ENCODE peak calls at places on chromosomes 11 and 22, in four cellular contexts. M is H9, U is IMR-90, C is neuronal stem cell. B is an unnamed sample.

GRCh38 chr11:10376061-10376460 is 71.2 kb downstream of the ADM start:
- DNase-seq in M (no peak), U (no peak), C (no peak), B (no peak)

GRCh38 chr11:2741377-2742131 is 41.8 kb upstream of the KCNQ1OT1 start:
- DNase-seq in M (no peak), U (peak), C (no peak), B (peak)

GRCh38 chr22:22818861-22819855 is 68.5 kb upstream of the IGLL5 start:
- DNase-seq in M (no peak), U (no peak), C (no peak), B (no peak)

GRCh38 chr22:22043296-22044078 is 60.9 kb upstream of the TOP3B start:
- DNase-seq in M (no peak), U (no peak), C (no peak), B (no peak)

GRCh38 chr11:19352736-19353110 is 112.0 kb upstream of the E2F8 start:
- DNase-seq in M (no peak), U (no peak), C (no peak), B (no peak)

GRCh38 chr22:29112680-29113079 is 39.8 kb downstream of the KREMEN1 start:
- DNase-seq in M (no peak), U (peak), C (no peak), B (no peak)

GRCh38 chr22:36110306-36110791 is 50.2 kb downstream of the APOL3 start:
- DNase-seq in M (no peak), U (no peak), C (no peak), B (peak)

GRCh38 chr22:39724857-39725256 is 154.3 kb downstream of the CACNA1I start:
- DNase-seq in M (no peak), U (no peak), C (no peak), B (no peak)

GRCh38 chr11:119759324-119759723 is 30.3 kb upstream of the NECTIN1 start:
- DNase-seq in M (no peak), U (peak), C (no peak), B (peak)

GRCh38 chr11:1119282-1120146 is 38.2 kb upstream of the MUC5AC start:
- DNase-seq in M (peak), U (no peak), C (no peak), B (no peak)

GRCh38 chr22:36445158-36445668 is 36.2 kb downstream of the TXN2 start:
- DNase-seq in M (no peak), U (peak), C (no peak), B (no peak)

GRCh38 chr11:133388260-133388659 is 144.0 kb downstream of the OPCML start:
- DNase-seq in M (no peak), U (no peak), C (no peak), B (no peak)

GRCh38 chr11:10460611-10461275 is 5.7 kb downstream of the AMPD3 start:
- DNase-seq in M (peak), U (no peak), C (no peak), B (no peak)

GRCh38 chr11:58940028-58940427 is 740 bp downstream of the GLYATL1 start:
- DNase-seq in M (no peak), U (no peak), C (no peak), B (no peak)

GRCh38 chr11:8106679-8107078 is 25.7 kb downstream of the TUB start:
- DNase-seq in M (no peak), U (no peak), C (no peak), B (no peak)

GRCh38 chr11:120336641-120337132 is 474 bp downstream of the ARHGEF12 start:
- DNase-seq in M (no peak), U (peak), C (no peak), B (peak)

GRCh38 chr11:16179668-16180067 is 176.7 kb downstream of the SOX6 start:
- DNase-seq in M (no peak), U (peak), C (no peak), B (no peak)

GRCh38 chr11:68956547-68957254 is 24.1 kb downstream of the MRGPRD start:
- DNase-seq in M (no peak), U (no peak), C (no peak), B (no peak)

GRCh38 chr11:134008593-134008992 is 51.8 kb upstream of the IGSF9B start:
- DNase-seq in M (no peak), U (no peak), C (no peak), B (peak)

GRCh38 chr22:47878460-47878859 is 1116.0 kb downstream of the TBC1D22A start:
- DNase-seq in M (no peak), U (no peak), C (no peak), B (no peak)

GRCh38 chr11:26507229-26507628 is 64.8 kb downstream of the MUC15 start:
- DNase-seq in M (no peak), U (no peak), C (no peak), B (no peak)

GRCh38 chr11:66047541-66048365 is 1.2 kb downstream of the GAL3ST3 start:
- DNase-seq in M (no peak), U (no peak), C (no peak), B (no peak)

GRCh38 chr22:45917146-45917545 is 59.8 kb downstream of the WNT7B start:
- DNase-seq in M (no peak), U (no peak), C (no peak), B (no peak)

GRCh38 chr22:17706451-17706900 is 67.8 kb downstream of the BID start:
- DNase-seq in M (peak), U (peak), C (no peak), B (peak)

GRCh38 chr11:77082838-77083552 is 16.2 kb downstream of the CAPN5 start:
- DNase-seq in M (no peak), U (peak), C (no peak), B (peak)

GRCh38 chr22:36938028-36938425 is 24.6 kb downstream of the CSF2RB start:
- DNase-seq in M (no peak), U (no peak), C (no peak), B (no peak)

GRCh38 chr11:66443602-66444001 is 5.0 kb upstream of the MRPL11 start:
- DNase-seq in M (no peak), U (peak), C (no peak), B (no peak)

GRCh38 chr11:74070713-74071506 is 62.0 kb upstream of the UCP3 start:
- DNase-seq in M (no peak), U (no peak), C (no peak), B (no peak)

GRCh38 chr11:111730871-111731591 is 35.2 kb downstream of the PPP2R1B start:
- DNase-seq in M (no peak), U (no peak), C (no peak), B (no peak)

GRCh38 chr22:29369460-29369859 is 18.9 kb downstream of the AP1B1 start:
- DNase-seq in M (peak), U (peak), C (peak), B (peak)

GRCh38 chr11:3160252-3161031 is 4.7 kb downstream of the OSBPL5 start:
- DNase-seq in M (peak), U (peak), C (peak), B (peak)

GRCh38 chr11:64762277-64762915 is 2.6 kb upstream of the PYGM start:
- DNase-seq in M (peak), U (no peak), C (no peak), B (no peak)

GRCh38 chr11:120316880-120317688 is 8.0 kb upstream of the TLCD5 start:
- DNase-seq in M (peak), U (peak), C (no peak), B (peak)

GRCh38 chr11:71542856-71543743 is 5.1 kb upstream of the KRTAP5-9 start:
- DNase-seq in M (no peak), U (no peak), C (no peak), B (no peak)

GRCh38 chr11:66685276-66686099 is 7.8 kb upstream of the RBM4B start:
- DNase-seq in M (no peak), U (no peak), C (no peak), B (no peak)

DNA sequence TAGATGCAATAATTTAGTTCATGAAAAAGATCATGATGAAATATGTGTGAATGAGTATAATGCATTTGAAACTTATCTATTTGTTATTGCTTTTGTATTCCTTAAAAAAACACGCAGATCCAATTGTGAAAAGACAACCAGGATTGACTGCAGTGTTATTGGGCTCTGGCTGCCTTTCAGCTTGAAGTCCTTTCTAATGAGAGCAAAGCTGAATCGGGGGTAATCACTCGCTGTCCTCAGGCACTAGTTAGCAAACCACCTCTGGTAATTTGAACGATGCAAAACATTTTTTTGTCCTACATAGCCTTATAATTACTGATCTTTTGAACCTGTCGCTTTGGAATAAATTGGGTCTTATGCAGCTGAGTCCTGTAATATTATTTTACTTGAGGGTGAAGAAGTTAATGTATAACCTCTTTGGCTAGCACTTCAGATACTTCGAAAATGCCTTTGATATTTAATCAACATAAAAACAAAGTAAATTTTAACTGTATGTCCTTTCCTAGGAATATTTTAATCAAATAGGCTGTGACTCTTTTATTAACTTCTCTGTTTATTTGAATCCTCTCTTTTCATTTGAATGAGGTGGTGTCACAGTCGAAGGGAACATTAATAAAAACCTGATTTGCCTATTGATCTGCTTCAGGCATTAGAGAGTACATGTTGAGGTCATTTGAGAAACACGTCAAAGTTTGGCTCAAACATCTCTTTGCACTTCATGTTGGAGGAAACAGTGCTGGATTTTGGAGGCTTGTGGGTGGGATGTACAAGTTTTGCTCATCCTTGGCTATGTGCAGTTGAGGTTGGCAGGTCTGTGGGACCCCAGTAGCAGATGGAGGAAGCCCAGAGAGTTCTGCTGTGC is 143.4 kb downstream of the NCAM1 start:
- DNase-seq in M (no peak), U (no peak), C (no peak), B (no peak)
- H2AK5ac ChIP-seq in M (no peak), U (no peak), C (no peak), B (no peak)

GRCh38 chr11:36817336-36817965 is 219.4 kb upstream of the RAG2 start:
- DNase-seq in M (no peak), U (no peak), C (no peak), B (peak)
- H3K4me2 ChIP-seq in M (no peak), U (no peak), C (no peak), B (no peak)

GRCh38 chr11:9264381-9265210 is 554 bp downstream of the DENND5A start:
- DNase-seq in M (peak), U (peak), C (peak), B (peak)
- H2BK15ac ChIP-seq in M (no peak), U (peak), C (no peak), B (no peak)

DNA sequence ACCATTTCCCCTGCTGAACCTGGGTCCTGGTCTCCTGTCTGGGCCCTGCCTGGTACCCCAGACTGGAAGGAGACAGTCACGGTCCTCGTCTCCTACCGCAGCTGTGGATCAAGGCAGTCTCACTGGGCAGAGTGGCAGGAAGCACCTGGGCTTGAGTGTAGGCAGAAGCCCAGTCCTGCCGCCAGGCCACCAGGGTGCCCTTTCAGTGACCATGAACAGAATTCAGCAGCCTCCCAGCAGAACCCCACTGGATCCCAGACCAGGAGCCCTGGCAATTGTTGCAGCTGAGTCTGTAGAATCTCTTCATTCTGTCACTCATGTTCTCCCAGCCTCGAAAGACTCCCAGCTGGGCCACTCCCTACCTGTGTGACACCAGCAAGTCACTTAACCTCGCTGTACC is 25.5 kb upstream of the CREB3L1 start:
- DNase-seq in M (peak), U (no peak), C (no peak), B (no peak)
- H2AK5ac ChIP-seq in M (no peak), U (peak), C (no peak), B (no peak)

DNA sequence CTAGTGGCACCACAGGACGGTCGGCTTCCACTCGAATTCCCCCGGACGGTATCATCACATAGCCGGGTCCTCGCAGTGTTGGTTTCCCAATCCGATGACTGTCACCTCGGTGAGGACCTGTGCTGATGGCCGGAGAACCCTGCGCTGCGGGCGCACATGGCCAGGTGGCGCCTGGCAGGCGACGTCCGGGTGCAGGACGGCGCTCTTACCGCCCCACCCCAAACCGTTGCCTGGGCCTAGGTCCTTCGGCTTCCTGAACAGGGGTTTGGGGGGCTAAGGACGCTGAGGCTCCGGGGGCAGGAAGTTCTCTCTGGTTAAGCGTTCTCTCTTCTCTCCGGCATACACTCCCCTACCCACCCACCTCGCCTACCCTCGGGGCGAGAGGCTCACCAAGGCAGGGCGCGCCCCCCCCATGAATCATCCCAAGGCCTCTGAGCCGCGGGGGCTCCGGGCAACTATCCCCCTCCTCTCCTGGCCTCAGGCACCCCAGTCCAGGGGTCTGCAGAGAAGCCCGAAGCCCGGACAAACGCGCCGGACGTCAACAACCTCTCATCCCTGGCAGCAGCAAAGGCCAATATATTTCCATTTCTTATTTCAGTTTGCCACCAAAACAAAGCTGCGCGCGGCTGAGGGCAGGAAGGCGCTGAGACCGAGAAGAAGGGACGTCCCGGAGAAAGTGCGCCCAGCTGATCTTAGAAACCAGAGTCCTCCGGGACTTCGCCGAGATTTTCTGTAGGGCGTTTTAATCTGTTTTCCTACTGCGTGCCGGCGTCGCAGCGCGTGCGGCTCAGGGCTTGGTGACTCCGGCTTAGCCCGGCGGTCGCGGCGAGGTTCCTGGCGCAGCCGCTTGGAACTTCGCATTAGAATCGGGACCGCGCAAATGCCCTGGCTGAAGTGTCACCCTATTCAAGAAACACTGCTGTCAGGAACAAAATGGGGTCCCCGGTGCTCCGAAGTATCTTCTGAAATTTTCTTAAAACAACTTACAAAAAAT is 5.6 kb downstream of the ALX4 start:
- DNase-seq in M (peak), U (no peak), C (no peak), B (peak)
- H3K4me2 ChIP-seq in M (peak), U (peak), C (no peak), B (peak)

GRCh38 chr11:61897387-61898246 is 6.3 kb upstream of the FADS3 start:
- DNase-seq in M (peak), U (peak), C (peak), B (peak)

GRCh38 chr11:61896665-61897386 is 5.5 kb upstream of the FADS3 start:
- DNase-seq in M (no peak), U (no peak), C (no peak), B (no peak)

GRCh38 chr11:61895718-61896059 is 4.3 kb upstream of the FADS3 start:
- DNase-seq in M (no peak), U (no peak), C (no peak), B (no peak)

GRCh38 chr11:61893981-61894380 is 2.6 kb upstream of the FADS3 start:
- DNase-seq in M (no peak), U (peak), C (no peak), B (no peak)

DNA sequence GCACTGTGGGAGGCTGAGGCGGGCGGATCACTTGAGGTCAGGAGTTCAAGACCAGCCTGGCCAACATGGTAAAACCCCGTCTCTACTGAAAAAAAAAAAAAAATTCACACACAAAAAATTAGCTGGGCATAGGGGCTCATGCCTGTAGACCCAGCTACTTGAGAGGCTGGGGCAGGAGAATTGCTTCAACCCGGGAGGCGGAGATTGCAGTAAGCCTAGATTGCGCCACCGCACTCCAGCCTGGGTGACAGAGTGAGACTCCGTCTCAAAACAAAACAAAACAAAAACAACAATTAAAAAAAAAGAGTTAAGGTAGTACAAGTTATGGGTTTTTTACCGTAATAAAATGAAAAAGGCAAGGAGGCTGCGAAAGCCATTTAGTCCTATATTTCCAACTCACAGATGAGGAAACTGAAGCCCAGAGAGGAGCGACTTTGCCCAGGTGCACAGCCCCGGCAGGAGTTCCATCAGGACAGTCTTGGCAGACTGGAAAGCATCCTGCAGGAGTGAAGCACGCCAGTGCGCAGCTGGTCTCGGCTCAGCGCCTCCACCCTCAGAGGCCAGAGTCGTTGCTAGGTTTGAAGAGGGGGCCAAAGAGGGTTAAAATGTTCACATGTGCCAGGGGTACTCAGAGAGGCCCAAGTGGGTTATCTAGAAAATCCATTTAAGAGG is 3.8 kb upstream of the FADS3 start:
- DNase-seq in M (no peak), U (no peak), C (no peak), B (no peak)
- H2BK15ac ChIP-seq in M (no peak), U (no peak), C (no peak), B (no peak)

DNA sequence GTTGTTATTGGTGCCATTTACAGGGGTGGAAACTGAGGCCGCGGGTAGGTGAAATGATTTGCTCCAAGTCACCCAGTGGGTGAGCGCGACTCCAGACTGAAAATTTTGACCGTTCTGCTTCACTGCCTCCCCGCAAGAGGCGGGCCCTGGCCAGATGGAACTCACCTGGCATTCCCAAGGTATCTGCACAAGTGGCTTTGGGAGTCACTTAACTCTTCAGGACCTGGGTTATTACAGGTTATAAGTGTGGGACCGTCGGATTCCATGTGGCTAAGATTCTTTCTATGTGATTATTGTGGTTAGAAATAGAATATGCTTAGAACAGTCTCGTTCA is 598 bp downstream of the CABIN1 start:
- DNase-seq in M (no peak), U (no peak), C (no peak), B (peak)
- H2AK5ac ChIP-seq in M (no peak), U (no peak), C (peak), B (no peak)

DNA sequence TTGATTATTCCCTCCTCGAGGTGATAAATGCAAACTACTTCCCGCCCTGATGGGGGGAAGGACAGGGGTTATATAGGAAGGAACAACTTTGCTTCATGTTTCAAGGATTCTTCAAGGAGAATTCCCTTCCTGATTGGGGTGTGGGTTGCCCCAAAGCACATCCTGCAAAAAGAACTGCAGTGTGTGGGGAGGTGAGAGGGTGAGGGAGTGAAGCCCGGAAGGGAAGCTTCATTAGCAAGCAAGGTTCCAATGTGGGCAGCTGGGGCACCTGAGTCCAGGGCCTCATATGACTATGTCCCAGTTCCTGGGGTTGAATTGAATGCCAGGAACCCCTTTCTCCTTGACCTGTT is 326.0 kb downstream of the MN1 start:
- DNase-seq in M (no peak), U (no peak), C (no peak), B (no peak)
- H3K4me2 ChIP-seq in M (peak), U (peak), C (no peak), B (no peak)